ENCODE peak calls at places on chromosome 13, in seven cellular contexts. G, W, O, V, S, A and M are unnamed samples.

GRCh38 chr13:43963726-43964125 is 84.0 kb downstream of the LACC1 start:
- DNase-seq in W (no peak), S (no peak), V (no peak), A (no peak), O (no peak), G (no peak), M (no peak)

GRCh38 chr13:72290962-72291681 is 424.1 kb upstream of the DACH1 start:
- DNase-seq in V (no peak), O (no peak), S (no peak), G (no peak), W (no peak), A (no peak), M (no peak)

GRCh38 chr13:93951153-93951552 is 528.3 kb downstream of the DCT start:
- DNase-seq in A (no peak), O (no peak), S (no peak), G (no peak), W (no peak), V (no peak), M (no peak)

GRCh38 chr13:22964245-22964966 is 216.4 kb upstream of the SGCG start:
- DNase-seq in G (no peak), V (no peak), S (no peak), O (no peak), A (no peak), W (no peak), M (no peak)

GRCh38 chr13:113935081-113935511 is 38.8 kb downstream of the C13orf46 start:
- DNase-seq in W (peak), G (peak), A (no peak), O (no peak), V (no peak), S (no peak), M (no peak)

GRCh38 chr13:91346848-91347211 is 657 bp upstream of the MIR17HG start:
- DNase-seq in S (no peak), W (no peak), A (no peak), V (no peak), G (peak), O (no peak), M (peak)

GRCh38 chr13:29583073-29583785 is 12.3 kb downstream of the SLC7A1 start:
- DNase-seq in A (no peak), O (no peak), W (no peak), G (no peak), S (no peak), V (no peak), M (no peak)

GRCh38 chr13:106415971-106416370 is 119.5 kb downstream of the EFNB2 start:
- DNase-seq in W (no peak), A (no peak), S (no peak), O (no peak), V (no peak), G (no peak), M (no peak)

GRCh38 chr13:41649659-41650058 is 192.3 kb downstream of the RGCC start:
- DNase-seq in W (no peak), A (no peak), V (no peak), G (no peak), O (no peak), S (no peak), M (no peak)

GRCh38 chr13:70432276-70432805 is 324.1 kb upstream of the KLHL1 start:
- DNase-seq in S (no peak), O (no peak), G (no peak), A (no peak), W (no peak), V (no peak), M (no peak)

GRCh38 chr13:41548870-41549269 is 91.5 kb downstream of the RGCC start:
- DNase-seq in V (no peak), O (no peak), A (no peak), W (no peak), G (no peak), S (no peak), M (no peak)

GRCh38 chr13:45195421-45195820 is 5.4 kb downstream of the KCTD4 start:
- DNase-seq in O (no peak), A (no peak), V (no peak), G (no peak), W (no peak), S (no peak), M (no peak)

GRCh38 chr13:46801831-46802230 is 4.9 kb upstream of the ESD start:
- DNase-seq in G (no peak), W (no peak), S (no peak), O (no peak), A (no peak), V (no peak), M (no peak)

GRCh38 chr13:100520936-100521765 is 67.4 kb downstream of the GGACT start:
- DNase-seq in W (no peak), S (no peak), O (no peak), A (no peak), G (no peak), V (no peak), M (no peak)

GRCh38 chr13:45728759-45729158 is 26.6 kb downstream of the CBY2 start:
- DNase-seq in V (no peak), A (no peak), O (no peak), S (no peak), W (no peak), G (no peak), M (no peak)

GRCh38 chr13:43159007-43159406 is 135.6 kb downstream of the DNAJC15 start:
- DNase-seq in W (no peak), S (no peak), G (no peak), V (no peak), A (no peak), O (no peak), M (no peak)

GRCh38 chr13:22812793-22813192 is 368.0 kb upstream of the SGCG start:
- DNase-seq in G (no peak), V (peak), W (no peak), S (no peak), A (peak), O (no peak), M (no peak)

GRCh38 chr13:111470933-111471332 is 150.5 kb downstream of the TEX29 start:
- DNase-seq in W (peak), V (no peak), O (no peak), A (no peak), G (no peak), S (no peak), M (no peak)

GRCh38 chr13:40137400-40137799 is 481.9 kb downstream of the COG6 start:
- DNase-seq in S (no peak), W (no peak), G (no peak), V (no peak), A (no peak), O (no peak), M (no peak)

GRCh38 chr13:105961438-105961837 is 574.0 kb downstream of the EFNB2 start:
- DNase-seq in V (no peak), W (no peak), S (no peak), A (no peak), O (no peak), G (no peak), M (no peak)

GRCh38 chr13:24865158-24865557 is 101.2 kb downstream of the RNF17 start:
- DNase-seq in W (no peak), A (no peak), S (no peak), G (no peak), O (no peak), V (no peak), M (no peak)

GRCh38 chr13:94825507-94825906 is 113.2 kb upstream of the SOX21 start:
- DNase-seq in S (peak), G (peak), A (peak), O (peak), V (peak), W (no peak), M (no peak)

GRCh38 chr13:50375792-50376191 is 360.5 kb downstream of the KCNRG start:
- DNase-seq in V (no peak), S (no peak), O (no peak), W (no peak), G (no peak), A (no peak), M (no peak)

GRCh38 chr13:50378513-50378970 is 363.3 kb downstream of the KCNRG start:
- DNase-seq in A (no peak), S (no peak), G (no peak), W (no peak), V (no peak), O (no peak), M (no peak)

GRCh38 chr13:50374517-50374916 is 359.3 kb downstream of the KCNRG start:
- DNase-seq in W (no peak), S (no peak), A (no peak), O (no peak), V (no peak), G (no peak), M (no peak)

GRCh38 chr13:50377726-50378270 is 362.6 kb downstream of the KCNRG start:
- DNase-seq in V (no peak), S (no peak), W (no peak), G (no peak), A (no peak), O (no peak), M (no peak)

DNA sequence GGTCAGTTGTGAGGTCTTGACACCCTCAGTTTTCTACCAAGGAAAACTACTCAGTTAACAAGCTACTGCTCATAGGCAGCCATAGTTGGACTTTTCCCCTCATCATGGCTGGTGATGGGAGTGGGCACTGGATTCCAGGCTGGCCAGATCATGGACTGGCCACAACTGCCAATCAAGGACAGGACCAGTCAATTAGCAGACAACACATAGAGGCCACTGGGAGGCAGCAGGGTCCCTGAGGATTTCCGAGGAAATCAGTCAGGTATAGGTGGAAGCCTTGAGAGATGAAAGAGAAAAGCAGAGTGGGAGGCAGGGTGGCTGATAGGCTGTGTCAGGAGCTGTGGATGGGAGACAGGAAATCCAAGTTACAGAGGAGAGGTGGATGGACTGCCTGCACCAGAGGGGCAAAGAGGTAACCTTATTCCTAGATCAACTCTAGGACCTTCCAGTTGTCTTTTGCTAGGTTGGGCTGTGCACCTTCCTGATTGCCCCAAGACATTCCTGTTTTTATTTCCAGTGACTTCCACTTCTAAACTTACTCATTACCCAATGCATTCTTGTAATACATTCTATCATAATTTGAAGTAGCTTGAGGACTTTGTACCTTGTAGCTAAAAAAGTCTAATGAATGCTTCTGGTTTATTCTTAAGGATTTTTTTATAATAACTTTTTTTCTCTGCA is 361.8 kb downstream of the KCNRG start:
- DNase-seq in V (no peak), S (no peak), W (no peak), O (no peak), G (no peak), A (no peak), M (no peak)
- TF ChIP-seq CTCF in V (peak), S (peak), W (peak), O (peak), G (no peak), A (no peak), M (no peak)

GRCh38 chr13:51626749-51627148 is 42.5 kb downstream of the WDFY2 start:
- DNase-seq in O (peak), V (no peak), W (no peak), A (no peak), G (no peak), S (no peak), M (no peak)

GRCh38 chr13:51625555-51626345 is 41.5 kb downstream of the WDFY2 start:
- DNase-seq in S (peak), A (no peak), W (peak), O (peak), V (no peak), G (no peak), M (no peak)

GRCh38 chr13:51624695-51625345 is 40.6 kb downstream of the WDFY2 start:
- DNase-seq in A (no peak), S (no peak), W (no peak), V (no peak), O (no peak), G (no peak), M (no peak)

GRCh38 chr13:51629711-51630575 is 45.7 kb downstream of the WDFY2 start:
- DNase-seq in V (no peak), A (no peak), G (no peak), W (no peak), O (no peak), S (no peak), M (no peak)

DNA sequence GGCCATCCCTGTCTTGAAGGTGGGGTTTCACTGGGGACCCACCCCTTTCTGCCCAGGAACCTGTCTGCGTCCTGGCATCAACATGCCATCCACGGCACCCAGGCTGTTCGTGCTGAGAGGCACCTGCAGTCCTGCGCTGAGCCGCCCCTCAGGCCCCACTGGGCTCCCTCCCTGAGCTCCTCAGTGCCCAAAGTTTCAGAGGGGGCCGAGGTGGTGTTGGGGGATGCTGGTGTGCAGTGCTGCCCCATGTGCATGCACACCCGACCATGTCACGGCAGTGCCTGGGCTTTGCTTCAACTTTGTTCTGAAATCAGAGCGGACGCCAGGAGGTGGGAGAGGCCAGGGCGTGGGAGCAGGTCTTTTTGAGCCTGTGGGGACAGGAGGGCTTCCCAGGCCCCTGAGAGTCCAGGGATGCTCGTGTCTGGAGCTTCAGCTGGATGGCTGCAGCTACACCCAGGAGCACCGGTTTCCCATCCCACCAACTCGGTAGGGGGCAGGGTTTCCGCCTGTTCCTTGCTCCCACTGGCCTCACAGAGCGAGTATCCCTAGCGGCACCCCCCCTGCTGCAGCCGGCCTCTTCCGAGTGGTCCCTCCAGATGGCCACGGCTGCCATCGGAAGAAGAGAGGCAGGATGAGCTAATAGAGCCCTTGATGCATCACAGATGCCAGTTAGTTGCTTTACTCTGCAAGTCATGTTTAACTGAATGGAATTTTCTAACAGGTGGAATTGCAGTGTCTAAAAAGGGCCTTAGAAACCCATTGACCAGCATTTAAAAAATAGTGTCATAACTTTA is 44.0 kb downstream of the WDFY2 start:
- DNase-seq in V (no peak), W (no peak), G (no peak), O (peak), S (no peak), A (no peak), M (no peak)
- H3K27ac ChIP-seq in V (no peak), W (no peak), G (no peak), O (no peak), S (no peak), A (no peak), M (no peak)

DNA sequence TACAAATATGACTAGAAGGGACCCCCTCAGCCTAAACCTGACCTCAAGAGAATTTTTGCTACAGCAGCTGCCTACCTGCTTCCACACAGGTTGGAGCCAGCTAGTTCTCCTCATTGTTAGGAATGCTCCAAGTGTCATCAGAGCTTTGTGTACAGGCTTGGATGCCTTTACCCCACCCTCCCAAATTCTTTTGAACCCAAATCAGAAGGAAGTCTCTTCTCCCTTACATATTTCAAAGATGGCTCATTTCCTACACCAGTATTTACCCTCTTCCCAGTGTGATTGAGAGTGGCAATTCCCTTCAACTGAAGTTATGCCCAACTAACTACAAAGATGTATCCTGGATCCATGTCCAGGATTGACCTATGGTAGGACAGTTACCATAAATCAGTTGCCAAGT is 323.2 kb downstream of the OXGR1 start:
- DNase-seq in V (no peak), S (no peak), G (no peak), O (no peak), W (no peak), A (no peak), M (no peak)
- TF ChIP-seq CTCF in V (no peak), S (no peak), G (no peak), O (no peak), W (no peak), A (no peak), M (no peak)

DNA sequence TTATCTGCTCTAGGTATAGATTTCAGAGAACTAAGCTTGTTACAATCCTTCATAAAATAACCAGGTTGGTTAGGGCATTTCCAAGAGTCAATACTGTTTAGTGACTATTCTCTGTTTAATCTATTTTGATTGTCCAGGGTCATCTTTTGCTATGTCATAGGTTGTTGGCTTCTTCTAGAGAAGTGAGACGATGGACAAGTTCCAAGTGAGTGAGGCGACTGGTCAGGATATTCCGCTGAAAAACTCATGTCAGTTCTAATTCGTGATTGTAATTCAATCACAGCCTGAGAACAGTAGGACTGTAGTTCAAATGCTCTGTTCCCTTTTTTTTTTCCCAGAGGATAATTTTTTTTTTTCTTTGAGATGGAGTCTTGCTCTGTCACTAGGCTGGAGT is 15.8 kb upstream of the ALOX5AP start:
- DNase-seq in O (no peak), V (no peak), W (no peak), A (no peak), G (no peak), S (no peak), M (no peak)
- H3K27ac ChIP-seq in O (no peak), V (no peak), W (no peak), A (no peak), G (no peak), S (no peak), M (no peak)

DNA sequence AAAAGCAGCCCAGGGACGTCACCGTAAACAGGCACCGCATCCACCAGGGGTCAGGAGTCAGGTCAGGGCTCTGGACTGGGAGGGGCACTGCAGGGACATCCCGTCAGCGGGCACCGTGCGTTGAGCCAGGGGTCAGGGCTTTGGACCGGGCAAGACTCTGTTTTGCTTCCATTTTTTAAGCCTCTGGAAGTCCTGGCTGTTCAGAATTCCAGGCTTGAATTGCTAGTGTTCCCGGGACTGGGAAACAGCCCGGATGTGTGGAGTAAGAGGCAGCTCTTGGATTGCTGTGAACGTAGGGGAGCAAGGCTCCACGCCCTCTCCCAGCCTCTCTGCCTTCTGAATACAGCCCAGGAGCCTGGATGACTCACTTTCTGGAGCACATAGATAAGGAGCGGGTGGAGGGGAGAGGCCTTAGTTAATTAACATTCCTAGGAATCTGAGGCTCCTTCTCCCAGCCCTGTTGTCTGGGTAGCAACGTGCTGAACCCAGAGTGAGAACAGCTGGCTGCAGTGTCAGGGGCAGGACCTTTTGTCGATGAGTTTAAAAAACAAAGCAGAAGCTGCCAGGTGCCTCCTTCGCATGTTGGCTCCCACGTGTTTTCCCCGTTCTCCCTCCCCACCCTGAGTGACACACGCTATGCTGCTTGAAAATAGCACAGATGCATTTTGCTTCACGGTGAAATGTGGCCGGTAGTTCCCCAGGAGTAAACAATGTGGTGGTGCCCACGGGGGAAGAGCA is 21.9 kb downstream of the ATP11A start:
- DNase-seq in V (peak), S (peak), A (peak), W (peak), O (peak), G (peak), M (no peak)
- TF ChIP-seq CTCF in V (peak), S (no peak), A (no peak), W (peak), O (peak), G (no peak), M (no peak)

GRCh38 chr13:75961911-75962310 is 325.8 kb downstream of the LMO7 start:
- DNase-seq in W (no peak), O (no peak), A (no peak), G (no peak), V (no peak), S (no peak), M (no peak)
- H3K27ac ChIP-seq in W (no peak), O (no peak), A (no peak), G (no peak), V (no peak), S (no peak), M (no peak)

DNA sequence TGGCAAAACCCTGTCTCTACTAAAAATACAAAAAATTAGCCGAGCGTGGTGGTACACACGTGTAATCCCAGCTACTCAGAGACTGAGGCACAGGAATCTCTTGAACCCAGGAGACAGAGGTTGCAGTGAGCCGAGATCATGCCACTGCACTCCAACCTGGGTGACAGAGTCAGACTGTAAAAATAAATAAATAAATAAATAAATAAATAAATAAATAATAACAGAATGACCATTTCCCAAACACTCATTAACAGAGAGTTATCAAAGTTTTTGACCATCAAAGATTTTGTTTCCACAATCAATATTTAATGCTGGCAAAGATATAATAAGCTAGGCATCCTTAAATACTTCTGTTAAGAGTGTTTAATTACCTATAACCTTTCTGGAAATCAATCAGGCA is 299.4 kb downstream of the KCTD12 start:
- DNase-seq in O (no peak), A (no peak), G (no peak), V (no peak), S (no peak), W (no peak), M (no peak)
- TF ChIP-seq CTCF in O (no peak), A (no peak), G (no peak), V (no peak), S (no peak), W (no peak), M (no peak)